ENCODE peak calls at places on chromosomes 1 and 21, in seven cellular contexts. P is upper lobe of right lung, Q is GM12865, J is omental fat pad, O is left lung, Y is WTC11, X is endothelial cell. W is an unnamed sample.

GRCh38 chr1:43979261-43979527 is 184 bp downstream of the B4GALT2 start:
- DNase-seq in P (no peak), Q (no peak), J (no peak), O (no peak), Y (no peak), X (no peak), W (no peak)

GRCh38 chr1:15937146-15937545 is 38.8 kb downstream of the ZBTB17 start:
- DNase-seq in P (peak), Q (no peak), J (no peak), O (no peak), Y (no peak), X (no peak), W (no peak)

GRCh38 chr1:232577809-232578208 is 52.1 kb downstream of the SIPA1L2 start:
- DNase-seq in P (no peak), Q (no peak), J (no peak), O (no peak), Y (no peak), X (no peak), W (no peak)

GRCh38 chr1:185656663-185657062 is 77.5 kb upstream of the HMCN1 start:
- DNase-seq in P (no peak), Q (no peak), J (no peak), O (no peak), Y (no peak), X (no peak), W (no peak)

GRCh38 chr21:46156678-46157077 is 1.3 kb upstream of the FTCD start:
- DNase-seq in P (no peak), Q (no peak), J (peak), O (no peak), Y (no peak), X (no peak), W (no peak)

GRCh38 chr1:111738436-111739221 is 566 bp downstream of the INKA2 start:
- DNase-seq in P (peak), Q (peak), J (no peak), O (peak), Y (peak), X (peak), W (peak)

GRCh38 chr1:27970401-27970800 is 10.6 kb downstream of the XKR8 start:
- DNase-seq in P (no peak), Q (no peak), J (no peak), O (no peak), Y (no peak), X (no peak), W (no peak)

GRCh38 chr1:62437273-62437945 is 560 bp downstream of the USP1 start:
- DNase-seq in P (no peak), Q (no peak), J (no peak), O (peak), Y (no peak), X (peak), W (peak)

GRCh38 chr1:29812397-29813135 is 576.2 kb downstream of the PTPRU start:
- DNase-seq in P (no peak), Q (no peak), J (no peak), O (no peak), Y (no peak), X (no peak), W (no peak)

GRCh38 chr1:116987256-116987555 is 14.4 kb upstream of the CD101 start:
- DNase-seq in P (no peak), Q (no peak), J (no peak), O (peak), Y (no peak), X (no peak), W (no peak)

GRCh38 chr1:7607097-7607496 is 164.0 kb upstream of the VAMP3 start:
- DNase-seq in P (no peak), Q (no peak), J (no peak), O (no peak), Y (no peak), X (no peak), W (no peak)

GRCh38 chr1:244757091-244757939 is 78.1 kb upstream of the COX20 start:
- DNase-seq in P (no peak), Q (no peak), J (no peak), O (no peak), Y (no peak), X (no peak), W (no peak)

GRCh38 chr1:36845802-36846201 is 188.5 kb downstream of the GRIK3 start:
- DNase-seq in P (no peak), Q (no peak), J (no peak), O (no peak), Y (no peak), X (no peak), W (no peak)

GRCh38 chr1:14424325-14425000 is 174.0 kb upstream of the KAZN start:
- DNase-seq in P (no peak), Q (no peak), J (no peak), O (no peak), Y (no peak), X (no peak), W (no peak)

GRCh38 chr1:8352471-8352845 is 34.5 kb downstream of the SLC45A1 start:
- DNase-seq in P (no peak), Q (no peak), J (no peak), O (no peak), Y (no peak), X (no peak), W (no peak)

GRCh38 chr1:42743302-42744029 is 3.4 kb upstream of the CLDN19 start:
- DNase-seq in P (no peak), Q (no peak), J (no peak), O (no peak), Y (no peak), X (no peak), W (no peak)

GRCh38 chr1:182614796-182615451 is 10.7 kb upstream of the RGS16 start:
- DNase-seq in P (peak), Q (peak), J (peak), O (peak), Y (peak), X (peak), W (peak)

GRCh38 chr1:201531551-201532425 is 7.1 kb upstream of the NAV1 start:
- DNase-seq in P (no peak), Q (no peak), J (no peak), O (no peak), Y (no peak), X (peak), W (peak)

GRCh38 chr1:230303822-230304221 is 122.3 kb downstream of the PGBD5 start:
- DNase-seq in P (no peak), Q (no peak), J (no peak), O (no peak), Y (no peak), X (no peak), W (no peak)

GRCh38 chr1:3061566-3061965 is 7.4 kb upstream of the PRDM16 start:
- DNase-seq in P (peak), Q (no peak), J (no peak), O (no peak), Y (no peak), X (no peak), W (no peak)

GRCh38 chr1:3061981-3062615 is 6.9 kb upstream of the PRDM16 start:
- DNase-seq in P (peak), Q (no peak), J (peak), O (no peak), Y (no peak), X (no peak), W (no peak)

GRCh38 chr1:3064296-3064850 is 4.6 kb upstream of the PRDM16 start:
- DNase-seq in P (peak), Q (no peak), J (no peak), O (no peak), Y (no peak), X (no peak), W (no peak)

GRCh38 chr1:3063379-3064295 is 5.4 kb upstream of the PRDM16 start:
- DNase-seq in P (peak), Q (no peak), J (peak), O (peak), Y (no peak), X (no peak), W (no peak)

GRCh38 chr1:3062616-3063378 is 6.2 kb upstream of the PRDM16 start:
- DNase-seq in P (peak), Q (no peak), J (peak), O (no peak), Y (peak), X (no peak), W (no peak)
- TF ChIP-seq CTCF in P (no peak), Q (no peak), J (no peak), O (no peak), Y (no peak), X (no peak), W (no peak)

GRCh38 chr1:81730881-81731280 is 69.9 kb upstream of the ADGRL2 start:
- DNase-seq in P (no peak), Q (no peak), J (no peak), O (no peak), Y (no peak), X (no peak), W (no peak)

GRCh38 chr1:81733465-81733864 is 67.3 kb upstream of the ADGRL2 start:
- DNase-seq in P (no peak), Q (no peak), J (no peak), O (no peak), Y (no peak), X (no peak), W (no peak)

GRCh38 chr1:81729239-81729638 is 71.5 kb upstream of the ADGRL2 start:
- DNase-seq in P (no peak), Q (no peak), J (no peak), O (no peak), Y (no peak), X (no peak), W (no peak)

GRCh38 chr1:81729818-81730217 is 70.9 kb upstream of the ADGRL2 start:
- DNase-seq in P (no peak), Q (no peak), J (no peak), O (no peak), Y (no peak), X (no peak), W (no peak)

GRCh38 chr1:81731989-81732388 is 68.7 kb upstream of the ADGRL2 start:
- DNase-seq in P (no peak), Q (no peak), J (no peak), O (no peak), Y (no peak), X (no peak), W (no peak)
- TF ChIP-seq CTCF in P (no peak), Q (no peak), J (no peak), O (no peak), Y (no peak), X (no peak), W (no peak)

GRCh38 chr1:205272541-205272940 is 44.8 kb downstream of the TMCC2 start:
- DNase-seq in P (no peak), Q (no peak), J (no peak), O (no peak), Y (no peak), X (no peak), W (no peak)

GRCh38 chr1:205270764-205271163 is 43.0 kb downstream of the TMCC2 start:
- DNase-seq in P (no peak), Q (no peak), J (no peak), O (no peak), Y (no peak), X (no peak), W (no peak)

GRCh38 chr1:205270271-205270670 is 42.5 kb downstream of the TMCC2 start:
- DNase-seq in P (no peak), Q (no peak), J (no peak), O (no peak), Y (no peak), X (no peak), W (no peak)

GRCh38 chr1:205271745-205272144 is 44.0 kb downstream of the TMCC2 start:
- DNase-seq in P (no peak), Q (no peak), J (no peak), O (no peak), Y (no peak), X (no peak), W (no peak)

GRCh38 chr1:205271277-205271676 is 43.5 kb downstream of the TMCC2 start:
- DNase-seq in P (no peak), Q (no peak), J (no peak), O (no peak), Y (no peak), X (no peak), W (no peak)
- TF ChIP-seq CTCF in P (no peak), Q (no peak), J (no peak), O (no peak), Y (no peak), X (no peak), W (no peak)

GRCh38 chr1:94285026-94285654 is 47.8 kb upstream of the ARHGAP29 start:
- DNase-seq in P (no peak), Q (no peak), J (no peak), O (no peak), Y (no peak), X (no peak), W (no peak)
- TF ChIP-seq CTCF in P (no peak), Q (no peak), J (no peak), O (no peak), Y (no peak), X (no peak), W (no peak)

DNA sequence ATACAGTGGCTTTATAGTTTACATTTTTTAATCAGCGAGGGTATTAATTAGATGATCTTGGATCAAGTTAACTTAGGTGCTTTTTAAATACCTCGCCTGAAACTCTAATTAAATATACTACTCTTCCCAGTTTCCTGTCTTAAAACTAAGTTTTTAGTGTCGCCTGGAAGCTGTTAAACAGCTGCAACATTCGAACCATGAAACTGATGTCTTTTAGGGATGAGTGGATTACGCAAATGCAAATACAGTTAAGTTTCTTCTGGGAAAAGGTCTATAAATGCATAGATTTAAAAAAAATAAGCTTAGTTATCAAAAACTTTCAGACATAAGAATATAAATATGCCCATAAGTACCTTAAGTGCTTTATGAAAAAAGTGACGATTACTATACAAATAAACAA is 228.3 kb downstream of the PTPRC start:
- DNase-seq in P (no peak), Q (no peak), J (no peak), O (no peak), Y (no peak), X (no peak), W (no peak)
- TF ChIP-seq CTCF in P (no peak), Q (no peak), J (no peak), O (no peak), Y (no peak), X (no peak), W (no peak)

DNA sequence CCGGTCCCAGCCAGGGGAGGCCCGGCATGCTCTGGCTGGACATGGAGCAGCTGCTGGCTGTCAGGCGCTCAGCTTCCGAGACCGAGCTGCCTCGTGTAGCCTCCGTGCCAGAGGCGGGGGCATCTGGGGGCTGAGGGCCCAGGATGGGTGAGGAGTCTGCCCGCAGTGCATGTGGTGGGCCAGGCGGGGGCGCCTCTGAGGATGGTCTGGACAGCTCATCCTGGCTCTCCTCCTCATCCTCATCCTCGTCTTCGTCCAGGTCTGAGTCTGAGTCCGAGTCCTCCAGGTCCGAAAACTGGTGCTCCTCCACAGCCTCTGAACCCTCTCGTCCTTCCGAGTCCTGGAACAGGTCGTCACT is 28.9 kb upstream of the EDN2 start:
- DNase-seq in P (no peak), Q (no peak), J (no peak), O (peak), Y (peak), X (peak), W (no peak)
- TF ChIP-seq CTCF in P (peak), Q (peak), J (no peak), O (no peak), Y (peak), X (peak), W (no peak)